ENCODE peak calls at places on chromosome 21, in seven cellular contexts. L, G, A, C, R, J and U are unnamed samples.

GRCh38 chr21:37878946-37879660 is 37.2 kb downstream of the KCNJ6 start:
- DNase-seq in G (no peak), R (no peak), L (no peak), J (no peak), A (no peak), C (no peak), U (peak; percentile 1)

GRCh38 chr21:45990741-45991605 is 9.4 kb downstream of the COL6A1 start:
- DNase-seq in A (peak; percentile 6), J (peak; percentile 52), C (no peak), G (no peak), L (peak; percentile 49), R (peak; percentile 13), U (no peak)

GRCh38 chr21:37257526-37257966 is 9.6 kb downstream of the VPS26C start:
- DNase-seq in C (no peak), L (peak; percentile 53), A (no peak), R (no peak), G (no peak), J (peak; percentile 58), U (peak; percentile 56)

GRCh38 chr21:35779690-35780570 is 280.4 kb downstream of the SETD4 start:
- DNase-seq in C (no peak), L (no peak), R (no peak), A (no peak), J (no peak), G (no peak), U (no peak)

GRCh38 chr21:36788116-36788515 is 89.2 kb downstream of the SIM2 start:
- DNase-seq in G (no peak), R (no peak), C (no peak), L (no peak), A (no peak), J (no peak), U (no peak)

GRCh38 chr21:45768011-45768740 is 124.7 kb downstream of the PCBP3 start:
- DNase-seq in R (no peak), G (no peak), A (no peak), L (no peak), C (no peak), J (no peak), U (no peak)

GRCh38 chr21:25834376-25834775 is 99.6 kb downstream of the GABPA start:
- DNase-seq in C (no peak), A (no peak), G (no peak), R (no peak), L (no peak), J (no peak), U (no peak)

GRCh38 chr21:45638707-45639106 is 4.8 kb upstream of the PCBP3 start:
- DNase-seq in C (no peak), L (no peak), A (no peak), J (no peak), R (no peak), G (no peak), U (no peak)

GRCh38 chr21:35831791-35832190 is 228.5 kb downstream of the SETD4 start:
- DNase-seq in G (peak; percentile 53), A (no peak), L (no peak), J (no peak), C (no peak), R (no peak), U (no peak)

GRCh38 chr21:42474043-42474831 is 21.8 kb downstream of the RSPH1 start:
- DNase-seq in C (no peak), R (no peak), G (no peak), J (no peak), A (no peak), L (no peak), U (peak; percentile 25)

GRCh38 chr21:41111681-41112080 is 56.3 kb upstream of the BACE2 start:
- DNase-seq in R (no peak), L (no peak), A (no peak), C (no peak), G (no peak), J (no peak), U (no peak)